ENCODE peak calls at places on chromosomes 7 and 10, in ten cellular contexts. Q, F, O, P, N, Z, V, K, L and H are unnamed samples.

GRCh38 chr7:79495544-79496272 is 42.2 kb upstream of the MAGI2 start:
- DNase-seq in Q (peak), F (no peak), O (no peak), P (peak), N (peak), Z (no peak), V (no peak), K (no peak), L (no peak), H (peak)

GRCh38 chr10:122149607-122150505 is 121.2 kb upstream of the BTBD16 start:
- DNase-seq in Q (no peak), F (no peak), O (no peak), P (no peak), N (no peak), Z (peak), V (no peak), K (no peak), L (peak), H (no peak)

GRCh38 chr10:127041561-127041960 is 136.3 kb downstream of the DOCK1 start:
- DNase-seq in Q (peak), F (no peak), O (no peak), P (peak), N (peak), Z (no peak), V (peak), K (no peak), L (no peak), H (peak)

GRCh38 chr10:77583527-77583926 is 54.1 kb downstream of the KCNMA1 start:
- DNase-seq in Q (no peak), F (no peak), O (no peak), P (peak), N (peak), Z (no peak), V (no peak), K (no peak), L (no peak), H (no peak)

GRCh38 chr10:121310151-121310711 is 288.0 kb downstream of the FGFR2 start:
- DNase-seq in Q (no peak), F (no peak), O (no peak), P (no peak), N (peak), Z (peak), V (no peak), K (no peak), L (no peak), H (no peak)

GRCh38 chr10:60950312-60950711 is 6.3 kb upstream of the RHOBTB1 start:
- DNase-seq in Q (no peak), F (no peak), O (no peak), P (no peak), N (no peak), Z (no peak), V (no peak), K (no peak), L (no peak), H (no peak)

GRCh38 chr7:85023066-85023687 is 163.7 kb downstream of the SEMA3D start:
- DNase-seq in Q (peak), F (peak), O (no peak), P (no peak), N (peak), Z (peak), V (peak), K (no peak), L (no peak), H (peak)

GRCh38 chr7:99531354-99531765 is 20.6 kb downstream of the FAM200A start:
- DNase-seq in Q (no peak), F (no peak), O (no peak), P (no peak), N (no peak), Z (no peak), V (no peak), K (no peak), L (peak), H (no peak)

GRCh38 chr10:23096814-23097549 is 1.6 kb downstream of the MSRB2 start:
- DNase-seq in Q (peak), F (no peak), O (no peak), P (no peak), N (peak), Z (no peak), V (no peak), K (no peak), L (no peak), H (no peak)

GRCh38 chr7:159215053-159215452 is 70.4 kb upstream of the VIPR2 start:
- DNase-seq in Q (no peak), F (no peak), O (no peak), P (no peak), N (no peak), Z (no peak), V (no peak), K (no peak), L (no peak), H (no peak)

GRCh38 chr7:42869131-42870020 is 42.5 kb downstream of the C7orf25 start:
- DNase-seq in Q (peak), F (no peak), O (no peak), P (no peak), N (no peak), Z (no peak), V (no peak), K (no peak), L (no peak), H (no peak)

GRCh38 chr7:98324782-98325181 is 43.3 kb downstream of the BRI3 start:
- DNase-seq in Q (no peak), F (no peak), O (no peak), P (no peak), N (no peak), Z (no peak), V (no peak), K (no peak), L (no peak), H (no peak)

GRCh38 chr10:127148933-127149220 is 47.5 kb downstream of the INSYN2A start:
- DNase-seq in Q (peak), F (no peak), O (no peak), P (peak), N (peak), Z (no peak), V (no peak), K (no peak), L (no peak), H (peak)

GRCh38 chr7:8700076-8700624 is 266.7 kb downstream of the NXPH1 start:
- DNase-seq in Q (no peak), F (no peak), O (no peak), P (no peak), N (no peak), Z (no peak), V (no peak), K (no peak), L (no peak), H (no peak)

GRCh38 chr7:77822269-77822668 is 23.7 kb downstream of the PHTF2 start:
- DNase-seq in Q (no peak), F (no peak), O (no peak), P (no peak), N (no peak), Z (no peak), V (no peak), K (no peak), L (no peak), H (no peak)
- H3K27ac ChIP-seq in Q (no peak), F (no peak), O (no peak), P (no peak), N (no peak), Z (no peak), V (no peak), K (no peak), L (no peak), H (no peak)

GRCh38 chr10:27065084-27065483 is 35.2 kb downstream of the ANKRD26 start:
- DNase-seq in Q (no peak), F (no peak), O (no peak), P (no peak), N (no peak), Z (no peak), V (no peak), K (no peak), L (no peak), H (no peak)
- H3K27ac ChIP-seq in Q (no peak), F (no peak), O (no peak), P (no peak), N (no peak), Z (no peak), V (no peak), K (no peak), L (no peak), H (no peak)

DNA sequence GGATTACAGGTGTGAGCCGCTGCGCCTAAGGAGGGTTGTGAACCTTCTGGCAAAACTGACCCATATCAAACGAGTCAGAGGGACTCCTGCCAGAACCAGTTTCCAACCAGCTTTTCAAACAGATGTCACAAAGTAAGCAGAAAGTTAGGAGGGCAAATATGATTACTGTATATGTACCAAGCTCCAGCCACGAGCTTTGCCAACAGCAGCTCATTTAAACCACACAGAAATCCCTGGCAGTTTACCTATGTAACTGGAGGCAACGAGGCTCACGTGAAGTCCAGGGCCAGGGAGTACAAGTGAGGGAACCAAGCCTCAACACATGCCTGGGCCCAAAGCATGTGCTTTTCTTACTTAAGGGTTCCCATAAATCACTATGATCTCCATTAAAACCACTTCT is 12.5 kb upstream of the DAGLB start:
- DNase-seq in Q (no peak), F (no peak), O (no peak), P (no peak), N (no peak), Z (no peak), V (no peak), K (no peak), L (peak), H (no peak)
- H3K27ac ChIP-seq in Q (no peak), F (no peak), O (no peak), P (no peak), N (no peak), Z (no peak), V (no peak), K (no peak), L (no peak), H (peak)

DNA sequence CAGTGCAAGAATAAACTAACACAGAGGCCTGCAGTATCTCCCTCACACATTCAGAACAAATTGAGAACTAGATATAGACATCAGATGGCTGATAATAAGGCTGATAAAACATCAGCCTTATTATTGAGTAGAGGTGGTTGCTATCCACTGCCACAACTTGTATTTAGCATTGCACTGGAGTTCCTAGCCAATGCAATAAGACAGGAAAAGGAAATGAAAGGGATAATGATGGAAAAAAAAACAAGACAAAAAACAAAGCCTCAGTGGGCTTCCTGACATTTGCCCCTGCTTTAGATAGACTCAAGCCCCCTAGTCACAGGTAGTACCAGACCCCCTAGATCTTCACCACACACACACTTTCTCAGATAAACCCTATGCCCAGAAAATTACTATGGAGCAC is 33.2 kb upstream of the ELN start:
- DNase-seq in Q (no peak), F (no peak), O (no peak), P (no peak), N (no peak), Z (no peak), V (no peak), K (no peak), L (no peak), H (no peak)
- H3K27ac ChIP-seq in Q (no peak), F (no peak), O (no peak), P (no peak), N (no peak), Z (no peak), V (no peak), K (no peak), L (peak), H (no peak)